ENCODE peak calls at places on chromosomes 4 and X, in five cellular contexts. S is IMR-90, X is neuronal stem cell, R is mesendoderm, H is H1. Y is an unnamed sample.
A peak's percentile ranks its signal among the peaks of the same experiment; 100 is the strongest.

GRCh38 chr4:38145033-38145673 is 185.0 kb downstream of the PTTG2 start:
- DNase-seq in S (no peak), R (no peak), H (no peak), X (no peak), Y (no peak)

GRCh38 chrX:119552508-119552907 is 12.7 kb downstream of the STEEP1 start:
- DNase-seq in R (no peak), X (no peak), S (peak; percentile 54), H (no peak), Y (no peak)

GRCh38 chrX:101493225-101493624 is 8.0 kb downstream of the ARMCX4 start:
- DNase-seq in H (no peak), X (no peak), R (no peak), S (no peak), Y (no peak)

GRCh38 chrX:9396930-9397329 is 67.9 kb upstream of the TBL1X start:
- DNase-seq in X (peak; percentile 4), H (no peak), R (no peak), S (no peak), Y (no peak)

GRCh38 chrX:134764202-134764785 is 106.0 kb upstream of the PLAC1 start:
- DNase-seq in R (peak; percentile 93), X (no peak), S (no peak), H (no peak), Y (no peak)

GRCh38 chrX:22300130-22300529 is 27.4 kb downstream of the CBLL2 start:
- DNase-seq in S (peak; percentile 67), R (peak; percentile 41), X (no peak), H (no peak), Y (no peak)

GRCh38 chr4:95549246-95550138 is 719 bp upstream of the UNC5C start:
- DNase-seq in R (peak; percentile 53), X (peak; percentile 43), S (peak; percentile 19), H (no peak), Y (peak; percentile 65)

GRCh38 chr4:4853921-4854648 is 5.4 kb upstream of the MSX1 start:
- DNase-seq in H (no peak), R (no peak), X (no peak), S (no peak), Y (no peak)

GRCh38 chr4:147479817-147480216 is 1.1 kb upstream of the EDNRA start:
- DNase-seq in S (peak; percentile 47), X (no peak), R (no peak), H (no peak), Y (no peak)

GRCh38 chr4:153792007-153792892 is 3.4 kb upstream of the SFRP2 start:
- DNase-seq in S (no peak), H (peak; percentile 85), R (peak; percentile 97), X (peak; percentile 94), Y (peak; percentile 94)

GRCh38 chr4:153467154-153467896 is 1.2 kb downstream of the TMEM131L start:
- DNase-seq in H (no peak), R (peak; percentile 71), S (no peak), X (no peak), Y (peak; percentile 84)

GRCh38 chr4:101527186-101527585 is 179.9 kb upstream of the PPP3CA start:
- DNase-seq in H (no peak), X (no peak), R (no peak), S (no peak), Y (no peak)

GRCh38 chr4:1211371-1211770 is 37.6 kb downstream of the CTBP1 start:
- DNase-seq in X (no peak), H (no peak), R (no peak), S (no peak), Y (no peak)

GRCh38 chr4:1208970-1209704 is 36.8 kb upstream of the SPON2 start:
- DNase-seq in X (no peak), S (peak; percentile 33), R (no peak), H (no peak), Y (no peak)

GRCh38 chr4:1210971-1211370 is 38.0 kb downstream of the CTBP1 start:
- DNase-seq in X (no peak), S (no peak), R (no peak), H (no peak), Y (no peak)

GRCh38 chr4:1209821-1210220 is 37.4 kb upstream of the SPON2 start:
- DNase-seq in H (no peak), R (no peak), X (peak; percentile 18), S (peak; percentile 80), Y (no peak)

DNA sequence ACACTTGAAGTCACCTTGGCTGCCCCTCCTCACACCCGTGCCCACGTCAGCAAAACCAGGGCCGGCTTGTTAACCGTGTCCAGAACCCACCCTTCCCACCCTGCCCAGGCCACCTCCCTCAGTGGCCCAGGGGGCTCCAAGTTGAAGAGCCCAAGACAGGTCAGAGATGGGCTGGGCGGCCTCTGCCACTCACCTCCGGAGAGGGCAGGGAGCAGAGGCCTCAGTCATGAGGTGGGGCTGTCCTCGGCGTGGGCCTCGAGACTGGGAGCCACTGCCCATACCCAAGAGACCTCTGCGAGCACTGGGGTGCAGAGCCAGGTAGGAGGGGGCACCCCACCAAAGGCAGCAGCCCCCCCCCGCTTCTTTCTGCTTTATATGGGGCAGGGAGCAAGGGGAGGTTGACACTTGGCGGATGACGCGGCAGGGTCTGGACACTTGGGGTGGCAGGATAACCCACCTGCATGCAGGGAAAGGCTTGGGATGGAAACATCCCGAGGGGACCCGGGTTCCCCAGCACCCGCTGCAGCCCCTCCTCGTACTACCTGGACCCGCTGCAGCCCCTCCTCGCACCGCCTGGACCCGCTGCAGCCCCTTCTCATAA is 38.0 kb upstream of the SPON2 start:
- DNase-seq in R (no peak), S (no peak), H (no peak), X (no peak), Y (no peak)
- H4K8ac ChIP-seq in R (no peak overlapping the region), S (peak overlapping the region; percentile 19), H (no peak overlapping the region), X (no peak overlapping the region), Y (no peak overlapping the region)

GRCh38 chr4:87038837-87039715 is 104.3 kb downstream of the AFF1 start:
- DNase-seq in X (peak; percentile 80), R (peak; percentile 92), H (no peak), S (peak; percentile 91), Y (peak; percentile 61)
- H4K8ac ChIP-seq in X (no peak overlapping the region), R (no peak overlapping the region), H (no peak overlapping the region), S (no peak overlapping the region), Y (no peak overlapping the region)

DNA sequence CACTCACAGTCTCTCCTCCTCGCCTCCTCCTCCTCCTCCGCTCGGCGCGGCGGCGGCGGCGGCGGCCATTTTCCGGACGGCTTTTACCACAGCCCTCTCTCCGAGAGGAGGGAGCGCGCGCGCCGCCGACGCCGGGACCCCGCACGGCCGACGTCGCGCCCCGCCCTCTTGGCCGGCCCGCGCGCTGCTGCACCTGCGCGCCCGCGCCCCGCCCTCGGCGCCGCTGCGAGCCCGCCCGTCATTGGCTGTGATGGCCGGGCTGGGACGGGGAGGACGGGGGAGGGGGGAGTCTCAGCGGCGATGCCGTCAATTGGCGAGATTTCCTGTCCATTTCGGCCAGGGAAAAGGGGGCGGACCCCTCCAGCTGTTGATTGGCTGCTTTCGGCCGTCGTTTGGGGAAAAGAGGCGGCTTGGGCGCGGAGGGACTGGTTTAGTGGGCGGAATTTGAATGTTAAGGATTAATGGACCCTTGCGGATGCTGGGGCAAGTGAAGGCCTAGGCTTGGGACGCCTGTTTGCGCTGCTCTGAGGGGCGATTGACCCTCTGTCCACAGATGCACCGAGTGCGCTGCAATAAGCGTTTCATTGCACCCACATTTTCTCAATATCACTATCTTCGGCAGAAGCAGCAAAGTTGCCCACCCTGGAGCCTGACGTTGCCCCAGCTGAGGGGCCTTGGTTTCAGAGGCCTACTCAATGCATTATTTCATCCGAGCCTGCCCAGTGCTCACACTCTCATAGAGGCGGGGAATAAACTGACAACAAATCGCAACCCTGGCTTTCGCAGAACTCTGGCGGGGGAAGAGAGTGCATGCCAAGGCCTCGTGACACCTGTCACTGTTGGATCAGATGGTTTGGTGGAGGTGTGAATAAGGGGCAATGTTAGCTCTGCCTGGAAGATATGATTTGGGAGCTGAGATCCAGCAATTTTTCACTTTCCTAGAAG is at the start of gene MECP2:
- DNase-seq in H (peak; percentile 68), X (peak; percentile 89), S (peak; percentile 88), R (peak; percentile 95), Y (peak; percentile 94)
- H4K8ac ChIP-seq in H (peak within 1 kb of the TSS; percentile 68), X (no peak within 1 kb of the TSS), S (peak within 1 kb of the TSS; percentile 84), R (peak within 1 kb of the TSS; percentile 76), Y (no peak within 1 kb of the TSS)

GRCh38 chr4:8236141-8236919 is 33.2 kb upstream of the HTRA3 start:
- DNase-seq in H (no peak), R (no peak), X (no peak), S (no peak), Y (no peak)
- H4K8ac ChIP-seq in H (peak overlapping the region; percentile 51), R (no peak overlapping the region), X (no peak overlapping the region), S (no peak overlapping the region), Y (no peak overlapping the region)

Y was measured in H9.